ENCODE peak calls at places on chromosomes 4 and X, in five cellular contexts. D is A549, J is upper lobe of right lung, C is upper lobe of left lung, H is Panc1. Q is an unnamed sample.
A peak's percentile ranks its signal among the peaks of the same experiment; 100 is the strongest.

GRCh38 chr4:6257243-6258025 is 12.2 kb upstream of the WFS1 start:
- ATAC-seq in D (no peak), J (peak; percentile 85), C (no peak), H (no peak), Q (peak; percentile 47)

GRCh38 chrX:25066131-25066530 is 50.4 kb upstream of the ARX start:
- ATAC-seq in D (no peak), J (no peak), C (no peak), H (no peak), Q (no peak)

GRCh38 chr4:44434247-44434646 is 14.4 kb downstream of the KCTD8 start:
- ATAC-seq in D (no peak), J (no peak), C (no peak), H (no peak), Q (no peak)

GRCh38 chr4:188023682-188024081 is 28.1 kb downstream of the ZFP42 start:
- ATAC-seq in D (no peak), J (no peak), C (no peak), H (no peak), Q (no peak)

GRCh38 chrX:134547047-134547679 is 87.2 kb downstream of the HPRT1 start:
- ATAC-seq in D (no peak), J (no peak), C (no peak), H (no peak), Q (no peak)

GRCh38 chr4:73705056-73705432 is 35.3 kb upstream of the CXCL8 start:
- ATAC-seq in D (peak; percentile 12), J (no peak), C (no peak), H (no peak), Q (peak; percentile 26)

GRCh38 chrX:10769165-10769564 is 148.8 kb upstream of the MID1 start:
- ATAC-seq in D (peak; percentile 82), J (peak; percentile 62), C (no peak), H (peak; percentile 63), Q (no peak)

GRCh38 chr4:122583906-122584305 is 37.0 kb downstream of the IL21 start:
- ATAC-seq in D (no peak), J (no peak), C (no peak), H (no peak), Q (no peak)

GRCh38 chr4:7971881-7972500 is 32.3 kb upstream of the AFAP1 start:
- ATAC-seq in D (no peak), J (no peak), C (peak; percentile 0), H (peak; percentile 11), Q (no peak)

GRCh38 chr4:7967501-7968261 is 28.0 kb upstream of the AFAP1 start:
- ATAC-seq in D (no peak), J (no peak), C (no peak), H (peak; percentile 6), Q (no peak)

GRCh38 chr4:7971159-7971631 is 31.5 kb upstream of the AFAP1 start:
- ATAC-seq in D (no peak), J (no peak), C (no peak), H (no peak), Q (no peak)

GRCh38 chr4:7968262-7968896 is 28.7 kb upstream of the AFAP1 start:
- ATAC-seq in D (no peak), J (no peak), C (no peak), H (no peak), Q (no peak)

GRCh38 chr4:7970031-7970946 is 30.6 kb upstream of the AFAP1 start:
- ATAC-seq in D (peak; percentile 41), J (peak; percentile 48), C (peak; percentile 11), H (peak; percentile 61), Q (peak; percentile 16)
- H3K4me1 ChIP-seq in D (peaks cover 64% of the 10 kb centered on the region), J (peaks cover 39% of the 10 kb centered on the region), C (peaks cover 20% of the 10 kb centered on the region), H (peaks cover 71% of the 10 kb centered on the region), Q (no peaks in the 10 kb centered on the region)

DNA sequence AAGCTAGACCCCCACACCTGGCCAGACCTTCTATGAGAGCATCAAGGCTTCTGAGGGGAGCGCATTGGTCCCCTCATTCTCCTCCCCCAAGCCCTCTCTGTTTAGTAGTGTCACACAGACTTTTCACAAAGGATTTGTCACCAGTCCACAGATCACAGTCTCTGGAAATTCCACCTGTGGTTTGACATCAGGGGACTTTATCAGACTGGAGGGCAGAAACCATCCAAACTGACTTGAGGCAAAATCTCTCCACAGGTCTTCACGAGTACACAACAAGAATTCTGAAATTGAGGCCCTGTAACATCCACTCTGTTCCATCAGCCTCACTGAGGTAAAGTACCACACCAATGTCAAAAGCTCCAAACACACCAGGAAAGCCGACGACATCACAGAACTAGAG is 112.5 kb downstream of the SH3KBP1 start:
- ATAC-seq in D (no peak), J (no peak), C (no peak), H (no peak), Q (no peak)
- H3K4me1 ChIP-seq in D (peaks cover 12% of the 10 kb centered on the region), J (peaks cover 22% of the 10 kb centered on the region), C (peaks cover 6% of the 10 kb centered on the region), H (no peaks in the 10 kb centered on the region), Q (peaks cover 5% of the 10 kb centered on the region)

GRCh38 chr4:153346563-153346962 is 2.1 kb downstream of the MND1 start:
- ATAC-seq in D (no peak), J (no peak), C (no peak), H (no peak), Q (no peak)
- H3K4me1 ChIP-seq in D (peaks cover 18% of the 10 kb centered on the region), J (peaks cover 9% of the 10 kb centered on the region), C (peaks cover 16% of the 10 kb centered on the region), H (peaks cover 18% of the 10 kb centered on the region), Q (peaks cover 26% of the 10 kb centered on the region)

DNA sequence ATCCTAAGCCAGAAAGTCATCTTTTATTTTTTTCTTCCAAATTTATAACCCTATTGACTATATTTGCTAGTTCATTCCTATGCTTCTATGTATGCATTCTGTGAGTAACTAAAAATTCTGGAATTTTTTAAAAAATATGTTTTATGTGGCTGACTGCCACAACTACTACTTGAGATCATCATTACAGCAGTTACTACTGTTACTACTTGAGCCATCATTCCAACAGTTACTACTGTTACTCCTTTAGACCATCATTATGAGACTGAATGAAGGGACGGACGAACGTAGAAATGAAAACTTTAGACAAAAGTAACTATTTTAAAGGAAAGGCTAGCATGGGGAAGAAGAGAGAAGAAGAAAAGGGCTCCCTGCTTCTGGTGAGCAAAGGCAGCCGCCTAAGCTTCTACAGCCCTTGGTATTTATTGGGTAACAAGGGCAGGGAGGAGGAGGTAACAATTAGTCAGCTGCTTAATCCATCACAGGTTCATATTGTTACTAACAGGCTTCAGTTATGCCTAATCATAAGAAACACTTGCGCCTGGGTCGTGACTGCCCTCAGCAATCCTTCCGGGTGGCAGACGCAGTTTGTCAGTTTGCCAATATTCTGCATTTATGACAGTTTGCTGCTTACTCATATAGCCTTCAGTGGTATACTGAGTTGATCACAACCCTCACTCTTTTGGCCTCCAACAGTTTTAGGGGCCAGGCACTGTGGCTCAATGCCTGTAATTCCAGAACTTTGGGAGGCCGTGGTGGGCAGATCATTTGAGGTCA is 80.5 kb downstream of the PDLIM5 start:
- ATAC-seq in D (peak; percentile 66), J (no peak), C (no peak), H (no peak), Q (no peak)
- H3K4me1 ChIP-seq in D (peaks cover 89% of the 10 kb centered on the region), J (peaks cover 38% of the 10 kb centered on the region), C (peaks cover 35% of the 10 kb centered on the region), H (no peaks in the 10 kb centered on the region), Q (peaks cover 15% of the 10 kb centered on the region)

DNA sequence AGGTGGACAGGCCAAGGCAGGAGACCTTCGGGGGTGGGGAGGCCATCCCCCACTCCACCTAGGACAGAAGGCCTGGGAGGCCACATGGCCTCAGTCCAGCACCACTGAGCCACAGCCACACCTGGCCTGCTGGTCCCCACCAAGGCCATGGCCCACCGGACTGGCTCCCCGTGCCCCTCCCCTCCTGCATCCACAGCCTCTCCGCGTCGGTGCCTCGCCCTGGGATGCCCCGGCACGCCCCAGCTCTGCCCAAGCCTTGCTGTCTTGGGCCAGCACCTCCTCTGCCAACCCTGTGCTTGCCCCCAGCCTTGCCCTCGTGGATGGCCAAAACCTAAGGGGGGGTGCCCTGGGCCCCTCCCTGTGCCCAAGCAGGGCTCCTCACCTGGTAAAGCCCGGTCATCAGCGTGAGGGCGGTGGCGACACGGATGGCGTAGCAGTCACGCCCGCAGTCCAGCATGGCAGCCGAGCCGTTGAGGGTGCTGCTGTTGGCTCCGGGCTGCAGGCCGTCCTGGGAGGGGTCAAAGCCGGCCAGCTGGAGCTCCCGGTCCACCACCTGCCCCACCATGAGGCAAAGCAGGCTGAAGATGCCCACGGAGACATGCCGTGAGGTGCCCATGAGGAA is 2.3 kb downstream of the SLC26A1 start:
- ATAC-seq in D (no peak), J (no peak), C (no peak), H (no peak), Q (no peak)
- H3K4me1 ChIP-seq in D (peaks cover 26% of the 10 kb centered on the region), J (peaks cover 31% of the 10 kb centered on the region), C (peaks cover 30% of the 10 kb centered on the region), H (peaks cover 18% of the 10 kb centered on the region), Q (no peaks in the 10 kb centered on the region)